ENCODE peak calls at places on chromosomes 11 and 22, in four cellular contexts. X is fibroblast of lung, A is neural crest cell, V is A549. S is an unnamed sample.

GRCh38 chr22:38802671-38803121 is 8.8 kb upstream of the DNAL4 start:
- DNase-seq in V (peak), X (peak), A (no peak), S (no peak)

GRCh38 chr11:64356498-64357411 is 2.2 kb upstream of the RPS6KA4 start:
- DNase-seq in X (peak), V (peak), A (peak), S (no peak)

GRCh38 chr22:48756146-48757111 is 1071.2 kb downstream of the BRD1 start:
- DNase-seq in A (no peak), X (no peak), V (no peak), S (peak)

GRCh38 chr22:49693848-49694247 is 133.8 kb downstream of the BRD1 start:
- DNase-seq in A (no peak), X (no peak), V (no peak), S (peak)

GRCh38 chr22:39681038-39681861 is 110.7 kb downstream of the CACNA1I start:
- DNase-seq in X (no peak), A (no peak), V (no peak), S (no peak)

GRCh38 chr11:92424281-92424680 is 199.7 kb downstream of the FAT3 start:
- DNase-seq in V (no peak), A (no peak), X (peak), S (no peak)

GRCh38 chr22:33807465-33807864 is 112.8 kb downstream of the LARGE1 start:
- DNase-seq in V (no peak), X (peak), A (no peak), S (no peak)

GRCh38 chr11:107928767-107929507 is 689 bp downstream of the RAB39A start:
- DNase-seq in V (no peak), X (no peak), A (peak), S (no peak)

GRCh38 chr11:111718436-111719325 is 47.5 kb downstream of the PPP2R1B start:
- DNase-seq in X (peak), A (no peak), V (no peak), S (no peak)

GRCh38 chr11:12411806-12412727 is 34.7 kb downstream of the PARVA start:
- DNase-seq in V (peak), X (peak), A (peak), S (no peak)

GRCh38 chr11:2298131-2298794 is 3.5 kb downstream of the C11orf21 start:
- DNase-seq in V (no peak), X (no peak), A (no peak), S (peak)

GRCh38 chr11:112785104-112785503 is 176.1 kb upstream of the NCAM1 start:
- DNase-seq in V (no peak), A (no peak), X (no peak), S (no peak)

GRCh38 chr22:19035474-19036228 is 86.6 kb downstream of the DGCR2 start:
- DNase-seq in X (peak), A (no peak), V (no peak), S (peak)

GRCh38 chr11:115194798-115195101 is 309.5 kb downstream of the CADM1 start:
- DNase-seq in A (no peak), V (no peak), X (peak), S (no peak)

GRCh38 chr22:26401726-26402125 is 27.3 kb upstream of the ASPHD2 start:
- DNase-seq in V (no peak), X (no peak), A (no peak), S (no peak)

GRCh38 chr11:95100191-95100648 is 10.6 kb downstream of the ENDOD1 start:
- DNase-seq in V (no peak), X (no peak), A (no peak), S (no peak)

GRCh38 chr11:117096973-117097566 is 1.2 kb downstream of the SIK3 start:
- DNase-seq in X (no peak), V (no peak), A (no peak), S (no peak)

GRCh38 chr22:41479671-41480396 is 10.9 kb downstream of the ACO2 start:
- DNase-seq in X (peak), A (peak), V (no peak), S (no peak)

GRCh38 chr22:20218320-20218872 is 49.7 kb downstream of the RTN4R start:
- DNase-seq in X (no peak), A (no peak), V (no peak), S (no peak)

GRCh38 chr22:32996702-32997101 is 61.5 kb downstream of the SYN3 start:
- DNase-seq in V (no peak), A (no peak), X (no peak), S (peak)

GRCh38 chr11:29432719-29433325 is 584.0 kb downstream of the KCNA4 start:
- DNase-seq in V (peak), X (peak), A (peak), S (no peak)

GRCh38 chr22:40196628-40197027 is 18.9 kb downstream of the TNRC6B start:
- DNase-seq in X (peak), V (peak), A (no peak), S (no peak)

GRCh38 chr11:96154802-96155520 is 188.0 kb downstream of the MAML2 start:
- DNase-seq in A (no peak), X (peak), V (no peak), S (no peak)

GRCh38 chr11:71563401-71563800 is 2.0 kb upstream of the KRTAP5-10 start:
- DNase-seq in V (peak), X (peak), A (peak), S (no peak)

GRCh38 chr11:108565653-108566052 is 27.9 kb downstream of the EXPH5 start:
- DNase-seq in V (no peak), X (no peak), A (no peak), S (no peak)

GRCh38 chr11:93784935-93785360 is 866 bp downstream of the MED17 start:
- DNase-seq in X (peak), V (no peak), A (no peak), S (no peak)

GRCh38 chr22:26139320-26139719 is 29.9 kb upstream of the SEZ6L start:
- DNase-seq in A (no peak), X (no peak), V (no peak), S (no peak)

GRCh38 chr22:29773233-29773632 is 6.1 kb downstream of the UQCR10 start:
- DNase-seq in V (peak), A (no peak), X (no peak), S (no peak)

GRCh38 chr22:50729391-50730012 is 8.5 kb upstream of the ACR start:
- DNase-seq in V (no peak), A (no peak), X (no peak), S (no peak)

GRCh38 chr22:44567846-44568493 is 69.9 kb upstream of the RTL6 start:
- DNase-seq in V (no peak), X (peak), A (no peak), S (peak)

GRCh38 chr11:44957051-44957515 is 6.4 kb upstream of the TP53I11 start:
- DNase-seq in V (no peak), X (no peak), A (peak), S (no peak)

GRCh38 chr22:44667829-44668189 is 34.2 kb upstream of the PRR5 start:
- DNase-seq in A (no peak), V (no peak), X (no peak), S (no peak)

GRCh38 chr11:5809122-5809519 is 397 bp downstream of the OR52N2 start:
- DNase-seq in A (no peak), X (no peak), V (no peak), S (no peak)

GRCh38 chr11:106077609-106078517 is at the start of gene AASDHPPT:
- DNase-seq in X (peak), A (no peak), V (peak), S (no peak)

GRCh38 chr11:103051158-103051801 is 40.7 kb downstream of the DCUN1D5 start:
- DNase-seq in V (no peak), X (no peak), A (no peak), S (no peak)

GRCh38 chr22:48721394-48721666 is 1106.3 kb downstream of the BRD1 start:
- DNase-seq in V (no peak), X (no peak), A (no peak), S (no peak)

GRCh38 chr11:28463826-28464225 is 355.6 kb downstream of the METTL15 start:
- DNase-seq in V (no peak), A (no peak), X (peak), S (no peak)

GRCh38 chr11:132471491-132471890 is 1060.8 kb downstream of the OPCML start:
- DNase-seq in V (no peak), X (no peak), A (no peak), S (no peak)

GRCh38 chr11:57711414-57712255 is at the start of gene MED19:
- DNase-seq in V (peak), A (peak), X (peak), S (peak)
- TF ChIP-seq CTCF in V (no peak), A (no peak), X (no peak), S (peak)

GRCh38 chr11:73907191-73907590 is 30.4 kb downstream of the PAAF1 start:
- DNase-seq in A (no peak), V (peak), X (no peak), S (no peak)
- TF ChIP-seq CTCF in A (no peak), V (peak), X (no peak), S (no peak)

DNA sequence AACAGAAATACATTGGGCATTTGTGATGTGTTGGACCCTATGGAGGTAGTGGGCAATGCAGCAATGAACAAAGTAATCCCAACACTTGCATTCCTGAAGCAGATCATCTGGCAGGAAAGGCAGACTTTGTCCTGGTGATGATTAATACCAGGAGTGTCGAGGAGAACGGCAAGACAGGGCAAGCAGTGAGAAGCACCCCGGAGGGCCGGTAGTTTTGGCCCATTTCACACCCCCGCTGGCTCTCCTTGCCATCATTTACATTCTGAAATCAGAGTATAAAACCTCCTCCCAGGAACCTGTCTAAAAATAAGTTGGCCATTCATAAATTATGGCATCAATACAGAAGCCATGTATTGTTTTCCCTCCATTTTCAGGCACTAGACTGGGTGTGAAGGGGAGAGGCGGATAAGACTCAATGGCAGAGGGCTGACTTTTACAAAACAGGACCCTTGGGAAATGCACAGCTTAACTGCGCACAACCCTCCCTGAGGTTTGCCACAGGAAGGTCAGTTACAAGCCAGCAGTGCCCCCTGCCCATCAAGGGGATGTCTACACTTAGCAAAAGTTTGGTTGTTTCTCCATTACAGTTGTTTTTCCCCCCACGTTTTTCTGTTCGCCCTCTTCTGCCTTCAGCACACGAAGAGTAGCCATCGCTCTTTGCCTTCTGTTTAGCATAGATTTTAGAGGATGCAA is 55.6 kb downstream of the OPCML start:
- DNase-seq in A (no peak), V (no peak), X (no peak), S (no peak)
- TF ChIP-seq CTCF in A (peak), V (no peak), X (no peak), S (peak)

DNA sequence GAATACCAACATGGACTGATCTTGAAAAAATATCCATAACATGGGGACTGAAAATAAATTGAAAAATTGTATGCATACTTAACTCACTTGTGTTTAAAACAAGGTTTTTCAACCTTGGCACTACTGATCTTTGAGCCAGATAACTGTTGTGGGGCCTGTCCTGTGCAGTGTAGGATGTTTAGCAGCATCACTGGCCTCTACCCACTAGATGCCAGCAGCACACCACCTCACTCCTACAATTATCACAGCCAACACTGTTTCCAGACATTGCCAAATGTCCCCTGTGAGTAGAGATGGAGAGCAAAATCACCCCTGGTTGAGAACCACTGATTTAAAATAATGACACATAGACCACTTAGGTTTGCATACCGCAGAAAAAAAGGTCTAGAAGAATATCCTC is 45.0 kb upstream of the SLC1A2 start:
- DNase-seq in X (peak), A (no peak), V (no peak), S (no peak)
- TF ChIP-seq CTCF in X (no peak), A (peak), V (peak), S (peak)

GRCh38 chr22:43514476-43515157 is 102.8 kb downstream of the MPPED1 start:
- DNase-seq in V (no peak), X (no peak), A (no peak), S (no peak)

GRCh38 chr22:43516386-43516785 is 104.6 kb downstream of the MPPED1 start:
- DNase-seq in X (no peak), A (no peak), V (no peak), S (no peak)

GRCh38 chr22:43516996-43517635 is 105.3 kb downstream of the MPPED1 start:
- DNase-seq in V (no peak), X (no peak), A (no peak), S (no peak)

GRCh38 chr22:43515411-43515810 is 103.6 kb downstream of the MPPED1 start:
- DNase-seq in V (no peak), A (no peak), X (no peak), S (no peak)

DNA sequence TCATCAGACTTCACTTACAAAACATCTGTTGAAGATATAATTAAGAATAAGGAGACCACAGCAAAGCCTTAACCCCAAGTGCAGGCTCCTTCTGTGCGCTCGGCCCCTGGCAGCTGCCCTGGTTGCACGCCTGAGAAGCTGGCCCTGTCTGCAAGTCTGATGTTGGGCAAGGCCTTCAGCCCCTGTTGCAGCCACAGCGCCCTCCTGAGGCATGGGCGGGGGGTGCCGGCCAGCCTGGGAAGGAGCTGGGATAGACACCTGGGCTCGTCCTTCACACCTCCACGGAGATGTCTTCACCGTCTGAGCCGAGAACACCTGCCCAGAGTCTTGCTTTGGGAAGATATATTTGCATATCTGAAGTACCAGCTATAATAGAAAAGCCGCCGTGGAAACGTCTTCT is 104.1 kb downstream of the MPPED1 start:
- DNase-seq in X (no peak), A (no peak), V (no peak), S (no peak)
- TF ChIP-seq CTCF in X (no peak), A (no peak), V (no peak), S (no peak)

GRCh38 chr22:24989541-24989951 is 37.0 kb downstream of the KIAA1671 start:
- DNase-seq in V (no peak), X (no peak), A (no peak), S (no peak)

GRCh38 chr22:24984122-24984521 is 31.6 kb downstream of the KIAA1671 start:
- DNase-seq in X (no peak), V (no peak), A (no peak), S (no peak)

GRCh38 chr22:24989135-24989534 is 36.6 kb downstream of the KIAA1671 start:
- DNase-seq in X (no peak), A (no peak), V (no peak), S (no peak)

GRCh38 chr22:24985824-24986214 is 33.3 kb downstream of the KIAA1671 start:
- DNase-seq in A (no peak), X (peak), V (no peak), S (no peak)

DNA sequence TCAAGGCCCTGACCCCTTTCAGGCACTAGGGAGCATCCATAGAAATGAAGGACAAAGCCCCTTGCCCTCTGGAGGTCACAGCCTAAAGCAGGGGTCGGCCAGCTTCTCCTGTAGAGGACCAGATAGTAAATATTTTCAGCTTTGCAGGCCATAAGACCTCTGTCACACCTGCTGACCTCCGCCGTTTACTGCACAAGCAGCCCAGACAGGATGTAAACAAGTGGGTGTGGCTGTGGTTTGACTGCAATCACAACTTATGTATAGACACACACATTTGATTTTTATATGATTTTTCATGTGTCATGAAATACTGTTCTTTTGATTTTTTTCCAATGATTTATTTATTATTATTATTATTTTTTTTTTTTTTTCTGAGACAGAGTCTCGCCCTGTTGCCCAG is 34.3 kb downstream of the KIAA1671 start:
- DNase-seq in X (no peak), V (no peak), A (no peak), S (no peak)
- TF ChIP-seq CTCF in X (no peak), V (no peak), A (no peak), S (no peak)

GRCh38 chr11:118522571-118523072 is 4.7 kb upstream of the TTC36 start:
- DNase-seq in X (peak), A (no peak), V (no peak), S (no peak)
- TF ChIP-seq CTCF in X (peak), A (peak), V (peak), S (peak)

GRCh38 chr11:121369366-121369765 is 76.8 kb downstream of the SC5D start:
- DNase-seq in A (no peak), X (no peak), V (no peak), S (no peak)
- TF ChIP-seq CTCF in A (no peak), X (no peak), V (no peak), S (no peak)

GRCh38 chr11:69105431-69106123 is 50.2 kb upstream of the SMIM38 start:
- DNase-seq in A (no peak), X (no peak), V (no peak), S (no peak)
- TF ChIP-seq CTCF in A (no peak), X (no peak), V (no peak), S (no peak)